ENCODE peak calls at places on chromosomes 2 and 18, in nine cellular contexts. A is neuronal stem cell; I is stimulated activated CD8-positive, alpha-beta memory T cell treated with anti-CD3 and anti-CD28 coated beads, Interleukin-15, amount 100 ng/mL, for 24 hours; H is GM04503; K is HCT116; B is activated CD8-positive, alpha-beta T cell treated with anti-CD3 and anti-CD28 coated beads for 36 hours; R is omental fat pad; Y is NCI-H1417; N is LHCN-M2. X is an unnamed sample.

GRCh38 chr2:220893411-220893810 is 678.7 kb downstream of the EPHA4 start:
- DNase-seq in A (no peak), I (no peak), H (no peak), K (no peak), B (no peak), R (no peak), Y (no peak), N (no peak), X (no peak)

GRCh38 chr18:11487390-11487789 is 122.0 kb upstream of the SLC35G4 start:
- DNase-seq in A (no peak), I (no peak), H (no peak), K (no peak), B (no peak), R (no peak), Y (no peak), N (no peak), X (no peak)

GRCh38 chr2:50225021-50225928 is 806.7 kb downstream of the NRXN1 start:
- DNase-seq in A (no peak), I (no peak), H (no peak), K (no peak), B (no peak), R (no peak), Y (no peak), N (no peak), X (no peak)

GRCh38 chr2:241812730-241813079 is 3.7 kb downstream of the NEU4 start:
- DNase-seq in A (no peak), I (no peak), H (no peak), K (no peak), B (no peak), R (no peak), Y (no peak), N (no peak), X (no peak)

GRCh38 chr18:9705183-9705864 is 2.8 kb upstream of the RAB31 start:
- DNase-seq in A (no peak), I (no peak), H (no peak), K (no peak), B (no peak), R (no peak), Y (no peak), N (peak), X (no peak)

GRCh38 chr2:191233533-191233932 is 11.7 kb upstream of the MYO1B start:
- DNase-seq in A (no peak), I (no peak), H (no peak), K (no peak), B (no peak), R (no peak), Y (no peak), N (no peak), X (no peak)

GRCh38 chr2:85684806-85685205 is 9.4 kb upstream of the GNLY start:
- DNase-seq in A (no peak), I (no peak), H (no peak), K (no peak), B (no peak), R (no peak), Y (peak), N (no peak), X (no peak)

GRCh38 chr2:225276207-225276606 is 123.3 kb upstream of the NYAP2 start:
- DNase-seq in A (no peak), I (no peak), H (no peak), K (no peak), B (no peak), R (no peak), Y (no peak), N (no peak), X (no peak)

GRCh38 chr2:26860451-26860850 is 12.5 kb downstream of the DPYSL5 start:
- DNase-seq in A (no peak), I (no peak), H (no peak), K (no peak), B (no peak), R (no peak), Y (no peak), N (no peak), X (no peak)

GRCh38 chr2:63622751-63623150 is 34.0 kb downstream of the MDH1 start:
- DNase-seq in A (no peak), I (no peak), H (no peak), K (no peak), B (no peak), R (no peak), Y (no peak), N (no peak), X (no peak)

GRCh38 chr2:13009027-13009426 is 292.3 kb downstream of the TRIB2 start:
- DNase-seq in A (no peak), I (no peak), H (no peak), K (no peak), B (no peak), R (no peak), Y (no peak), N (peak), X (peak)

GRCh38 chr18:33749831-33750230 is 171.8 kb downstream of the ASXL3 start:
- DNase-seq in A (no peak), I (no peak), H (no peak), K (no peak), B (no peak), R (no peak), Y (no peak), N (no peak), X (no peak)

GRCh38 chr2:207869784-207870778 is 100.4 kb upstream of the FZD5 start:
- DNase-seq in A (no peak), I (no peak), H (peak), K (no peak), B (no peak), R (no peak), Y (no peak), N (peak), X (no peak)

GRCh38 chr2:216752855-216753505 is 57.6 kb upstream of the IGFBP5 start:
- DNase-seq in A (no peak), I (no peak), H (no peak), K (no peak), B (no peak), R (no peak), Y (no peak), N (no peak), X (no peak)

GRCh38 chr2:84214455-84214854 is 244.6 kb downstream of the SUCLG1 start:
- DNase-seq in A (no peak), I (no peak), H (no peak), K (no peak), B (no peak), R (no peak), Y (no peak), N (no peak), X (no peak)

GRCh38 chr2:84801816-84802215 is 79.1 kb downstream of the TRABD2A start:
- DNase-seq in A (no peak), I (no peak), H (no peak), K (no peak), B (no peak), R (no peak), Y (no peak), N (no peak), X (no peak)

GRCh38 chr18:48375150-48375790 is 33.9 kb downstream of the ZBTB7C start:
- DNase-seq in A (no peak), I (no peak), H (no peak), K (no peak), B (no peak), R (no peak), Y (no peak), N (no peak), X (no peak)

GRCh38 chr2:205188516-205189138 is 493.7 kb upstream of the NRP2 start:
- DNase-seq in A (peak), I (no peak), H (no peak), K (no peak), B (no peak), R (no peak), Y (peak), N (peak), X (no peak)

GRCh38 chr2:75177427-75177826 is 21.9 kb downstream of the TACR1 start:
- DNase-seq in A (no peak), I (no peak), H (no peak), K (no peak), B (no peak), R (no peak), Y (no peak), N (no peak), X (no peak)

GRCh38 chr2:208146006-208146405 is at the start of gene CRYGB:
- DNase-seq in A (no peak), I (no peak), H (no peak), K (no peak), B (no peak), R (no peak), Y (no peak), N (no peak), X (no peak)

GRCh38 chr18:79753391-79753851 is 44.3 kb upstream of the KCNG2 start:
- DNase-seq in A (no peak), I (no peak), H (no peak), K (no peak), B (no peak), R (no peak), Y (no peak), N (no peak), X (no peak)